ENCODE peak calls at places on chromosomes 16 and 17, in four cellular contexts. T is endothelial cell of umbilical vein, N is SK-N-SH, I is HepG2. K is an unnamed sample.

GRCh38 chr16:58464916-58465731 is 34.8 kb upstream of the NDRG4 start:
- DNase-seq in N (peak), T (peak), I (no peak), K (peak)

GRCh38 chr16:28879261-28879840 is 1.1 kb downstream of the ATP2A1 start:
- DNase-seq in I (no peak), T (no peak), N (no peak), K (no peak)

GRCh38 chr16:13940397-13940933 is 20.5 kb downstream of the ERCC4 start:
- DNase-seq in T (no peak), N (peak), I (peak), K (no peak)

GRCh38 chr16:1117926-1118325 is 21.9 kb upstream of the C1QTNF8 start:
- DNase-seq in I (no peak), T (no peak), N (no peak), K (no peak)

GRCh38 chr17:42698736-42699414 is 16.5 kb downstream of the CNTNAP1 start:
- DNase-seq in T (no peak), I (no peak), N (peak), K (no peak)

GRCh38 chr17:66091440-66092080 is 100.4 kb downstream of the CEP112 start:
- DNase-seq in T (no peak), I (no peak), N (no peak), K (no peak)

GRCh38 chr16:8655184-8655717 is 19.2 kb upstream of the ABAT start:
- DNase-seq in I (peak), N (no peak), T (peak), K (peak)

GRCh38 chr16:52470601-52471000 is 76.3 kb downstream of the TOX3 start:
- DNase-seq in T (no peak), I (no peak), N (no peak), K (peak)

GRCh38 chr17:333626-334396 is 18.8 kb downstream of the RPH3AL start:
- DNase-seq in T (peak), I (no peak), N (peak), K (peak)

GRCh38 chr16:76162046-76162445 is 115.2 kb upstream of the CNTNAP4 start:
- DNase-seq in I (no peak), N (no peak), T (no peak), K (no peak)

GRCh38 chr16:7605812-7606211 is 273.2 kb downstream of the RBFOX1 start:
- DNase-seq in N (no peak), I (no peak), T (no peak), K (no peak)

GRCh38 chr16:81651758-81652718 is 127.1 kb upstream of the PLCG2 start:
- DNase-seq in I (no peak), T (no peak), N (no peak), K (no peak)

GRCh38 chr17:83148317-83149044 is 69.1 kb downstream of the METRNL start:
- DNase-seq in I (no peak), T (no peak), N (no peak), K (no peak)

GRCh38 chr17:77279448-77280303 is 138.9 kb downstream of the SEC14L1 start:
- DNase-seq in I (peak), N (peak), T (no peak), K (peak)

GRCh38 chr17:35373984-35374765 is 754 bp upstream of the SLFN11 start:
- DNase-seq in I (no peak), T (no peak), N (peak), K (peak)

GRCh38 chr17:60157487-60158040 is 7.8 kb downstream of the CA4 start:
- DNase-seq in T (no peak), I (no peak), N (peak), K (peak)

GRCh38 chr16:71360378-71360777 is 1.9 kb downstream of the CALB2 start:
- DNase-seq in N (no peak), I (peak), T (peak), K (no peak)

GRCh38 chr16:74561626-74562025 is 45.3 kb downstream of the GLG1 start:
- DNase-seq in T (peak), N (no peak), I (no peak), K (no peak)

GRCh38 chr17:18327093-18327492 is 12.0 kb downstream of the SMCR8 start:
- DNase-seq in N (no peak), I (no peak), T (no peak), K (no peak)

GRCh38 chr17:71472809-71473789 is 647.7 kb upstream of the SOX9 start:
- DNase-seq in T (no peak), I (peak), N (peak), K (peak)

GRCh38 chr17:57902117-57902799 is 52.4 kb upstream of the MRPS23 start:
- DNase-seq in I (no peak), N (no peak), T (no peak), K (no peak)

GRCh38 chr16:66507731-66508239 is 42.1 kb downstream of the TK2 start:
- DNase-seq in T (no peak), I (no peak), N (no peak), K (no peak)

GRCh38 chr16:30377050-30377811 is 2.6 kb downstream of the MYL11 start:
- DNase-seq in I (no peak), T (no peak), N (no peak), K (peak)

GRCh38 chr16:47731252-47731651 is 270.1 kb downstream of the PHKB start:
- DNase-seq in T (no peak), N (no peak), I (peak), K (no peak)

GRCh38 chr17:6427284-6427781 is 7.6 kb downstream of the AIPL1 start:
- DNase-seq in T (no peak), I (no peak), N (no peak), K (no peak)

GRCh38 chr17:83061586-83061985 is 17.8 kb upstream of the METRNL start:
- DNase-seq in N (peak), I (no peak), T (no peak), K (no peak)

GRCh38 chr16:27602103-27602502 is 52.2 kb downstream of the KATNIP start:
- DNase-seq in T (no peak), I (no peak), N (no peak), K (no peak)

GRCh38 chr17:2566056-2566455 is 27.4 kb upstream of the PAFAH1B1 start:
- DNase-seq in I (no peak), N (no peak), T (no peak), K (no peak)

GRCh38 chr16:24139282-24139681 is 116.9 kb upstream of the CACNG3 start:
- DNase-seq in N (no peak), T (no peak), I (no peak), K (peak)

GRCh38 chr16:22623351-22623781 is 112.7 kb downstream of the NPIPB5 start:
- DNase-seq in I (no peak), N (no peak), T (no peak), K (no peak)

GRCh38 chr17:5745091-5745820 is 160.9 kb upstream of the NLRP1 start:
- DNase-seq in N (no peak), I (no peak), T (no peak), K (no peak)

GRCh38 chr17:2235792-2236365 is 67.7 kb downstream of the SMG6 start:
- DNase-seq in T (no peak), I (no peak), N (no peak), K (no peak)

GRCh38 chr17:5416886-5417285 is 2.6 kb downstream of the NUP88 start:
- DNase-seq in I (no peak), T (no peak), N (no peak), K (no peak)

GRCh38 chr16:35552763-35553162 is 2093.4 kb downstream of the TP53TG3F start:
- DNase-seq in T (no peak), I (no peak), N (peak), K (no peak)

GRCh38 chr17:83052241-83052564 is 27.2 kb upstream of the METRNL start:
- DNase-seq in I (no peak), N (no peak), T (no peak), K (no peak)

GRCh38 chr16:20404637-20405036 is at the start of gene PDILT:
- DNase-seq in I (no peak), T (no peak), N (no peak), K (no peak)

GRCh38 chr16:20410153-20410723 is 904 bp downstream of the ACSM5 start:
- DNase-seq in N (no peak), I (no peak), T (no peak), K (no peak)

GRCh38 chr16:20415541-20415940 is 6.2 kb downstream of the ACSM5 start:
- DNase-seq in T (no peak), N (no peak), I (no peak), K (no peak)

GRCh38 chr16:20411055-20411454 is 1.7 kb downstream of the ACSM5 start:
- DNase-seq in I (no peak), N (no peak), T (no peak), K (no peak)

GRCh38 chr16:20409398-20410152 is at the start of gene ACSM5:
- DNase-seq in T (no peak), N (no peak), I (peak), K (peak)
- H3K27ac ChIP-seq in T (no peak), N (no peak), I (peak), K (peak)

DNA sequence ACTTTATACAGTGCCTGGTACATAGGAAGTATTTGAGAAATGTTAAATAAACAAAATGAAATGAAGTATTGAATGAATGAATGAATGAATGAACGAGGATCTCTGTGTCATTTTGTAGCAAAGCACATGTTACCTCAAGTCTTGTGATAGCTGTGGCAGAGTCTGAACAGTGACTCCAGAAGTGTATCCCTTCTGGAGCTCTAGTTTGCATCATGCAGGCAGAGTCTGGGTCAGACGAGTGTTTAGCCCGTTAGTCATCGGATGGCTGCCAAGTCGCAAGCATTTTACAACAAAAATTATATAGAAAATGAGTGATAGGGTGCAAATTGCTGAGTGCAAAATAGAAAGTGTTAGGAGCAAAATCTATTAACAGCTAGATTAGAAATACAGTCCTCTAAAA is 113.2 kb downstream of the FTO start:
- DNase-seq in I (no peak), N (no peak), T (peak), K (no peak)
- H3K4me2 ChIP-seq in I (no peak), N (peak), T (no peak), K (no peak)

GRCh38 chr16:69402448-69402847 is 16.6 kb upstream of the TERF2 start:
- DNase-seq in I (no peak), N (no peak), T (peak), K (no peak)

GRCh38 chr16:69405326-69405725 is 19.1 kb upstream of the CYB5B start:
- DNase-seq in T (no peak), I (no peak), N (no peak), K (no peak)

GRCh38 chr16:69405757-69406156 is 18.7 kb upstream of the CYB5B start:
- DNase-seq in I (no peak), N (no peak), T (peak), K (no peak)

GRCh38 chr16:69406780-69407331 is 17.6 kb upstream of the CYB5B start:
- DNase-seq in I (peak), T (no peak), N (no peak), K (peak)

GRCh38 chr16:69404275-69404805 is 18.5 kb upstream of the TERF2 start:
- DNase-seq in I (peak), T (peak), N (no peak), K (peak)
- TF ChIP-seq POLR2AphosphoS5 in I (peak), T (peak), N (no peak), K (no peak)

DNA sequence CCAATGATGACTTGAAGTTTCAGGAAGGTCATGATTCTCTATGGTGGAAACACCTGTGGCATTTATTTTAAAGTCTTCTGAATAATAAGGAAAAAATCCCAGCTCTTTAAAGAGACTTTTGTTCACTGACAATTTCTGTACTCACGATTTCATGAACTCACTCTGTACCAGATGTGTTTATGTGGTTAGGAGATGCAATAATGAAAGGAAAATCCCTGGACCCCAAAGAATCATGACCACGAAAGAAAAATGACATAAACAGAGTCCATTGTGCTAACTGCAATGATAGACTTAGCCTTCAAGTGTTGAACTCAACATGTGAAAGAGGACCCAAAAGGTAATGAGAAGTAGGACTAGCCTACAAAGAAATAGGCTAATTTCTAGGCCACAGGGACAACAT is 947.5 kb downstream of the CDH11 start:
- DNase-seq in T (no peak), N (no peak), I (no peak), K (no peak)
- H3K27ac ChIP-seq in T (no peak), N (no peak), I (no peak), K (no peak)

GRCh38 chr17:41589301-41589700 is 2.6 kb upstream of the KRT14 start:
- DNase-seq in I (no peak), T (no peak), N (no peak), K (peak)
- H3K4me2 ChIP-seq in I (no peak), T (no peak), N (no peak), K (no peak)

GRCh38 chr16:87003414-87003755 is 313.8 kb downstream of the C16orf95 start:
- DNase-seq in T (no peak), I (no peak), N (no peak), K (no peak)
- TF ChIP-seq POLR2AphosphoS5 in T (no peak), I (no peak), N (no peak), K (no peak)

DNA sequence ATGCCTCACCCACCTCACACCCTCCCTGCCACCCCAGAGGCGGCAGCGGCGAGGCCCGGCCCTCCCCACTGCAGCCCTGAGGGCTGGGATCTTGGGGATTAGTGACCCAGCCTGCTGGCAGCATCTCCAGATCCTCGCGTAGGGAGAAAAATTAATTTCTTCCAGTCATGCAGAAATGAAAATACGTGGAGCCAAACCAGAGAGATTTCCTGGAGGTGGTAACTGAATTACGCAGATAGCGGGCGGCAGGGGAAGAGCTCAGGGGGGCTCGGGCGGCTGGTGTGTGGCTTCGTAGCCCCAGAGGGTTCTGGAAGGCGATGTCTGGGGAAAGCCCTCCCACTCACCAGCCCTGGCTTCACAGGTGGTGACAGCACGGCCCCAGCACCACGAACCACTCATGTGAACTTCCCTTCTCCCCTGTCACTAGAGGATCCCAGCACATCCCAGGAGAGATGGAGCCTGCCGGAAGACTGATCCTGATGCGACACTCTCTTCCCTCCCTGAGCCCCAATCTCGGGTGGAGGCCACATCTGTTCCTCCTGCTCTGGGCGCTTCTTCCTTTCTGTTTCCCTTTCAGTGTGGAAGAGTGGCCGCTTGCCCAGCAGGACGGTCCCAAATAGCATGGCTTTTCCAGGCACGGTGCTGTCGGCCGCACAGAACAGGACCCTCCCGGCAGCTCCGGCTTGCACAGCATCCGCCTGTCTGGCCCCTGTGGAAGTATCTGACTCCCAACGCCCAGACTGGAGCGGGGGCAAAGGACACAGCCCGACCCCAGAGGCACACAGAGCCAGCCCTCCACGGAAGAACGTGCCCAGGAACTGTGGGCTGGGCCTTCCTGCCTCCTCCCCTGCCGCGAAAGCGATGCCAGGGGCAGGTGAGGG is 37.8 kb downstream of the CBFA2T3 start:
- DNase-seq in T (no peak), N (peak), I (no peak), K (no peak)
- H3K27ac ChIP-seq in T (no peak), N (no peak), I (no peak), K (no peak)

GRCh38 chr17:38451840-38452529 is 23.7 kb downstream of the ARHGAP23 start:
- DNase-seq in I (no peak), N (no peak), T (peak), K (peak)

GRCh38 chr17:38451030-38451839 is 23.0 kb downstream of the ARHGAP23 start:
- DNase-seq in I (peak), T (peak), N (no peak), K (peak)

GRCh38 chr17:38452719-38453118 is 24.5 kb downstream of the ARHGAP23 start:
- DNase-seq in N (no peak), I (no peak), T (peak), K (no peak)

GRCh38 chr17:38449364-38449763 is 21.1 kb downstream of the ARHGAP23 start:
- DNase-seq in I (peak), T (peak), N (no peak), K (peak)

DNA sequence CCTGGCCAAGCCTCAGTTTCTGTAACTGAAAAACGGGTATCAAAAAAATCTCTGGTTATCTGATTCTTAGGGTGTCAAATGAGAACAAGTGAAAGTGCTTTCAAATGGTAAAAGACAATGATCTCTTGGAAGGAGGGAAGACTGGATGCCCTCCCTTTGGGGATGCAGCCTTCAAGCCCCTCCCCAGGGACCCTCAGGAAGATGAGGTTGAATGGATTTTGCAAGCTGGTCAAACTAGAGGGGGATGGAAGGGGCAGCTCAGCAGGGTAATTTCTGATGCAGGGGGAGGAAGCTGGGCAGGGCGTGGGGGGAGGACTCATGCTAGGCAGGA is 22.4 kb downstream of the ARHGAP23 start:
- DNase-seq in I (no peak), T (no peak), N (no peak), K (no peak)
- H3K4me2 ChIP-seq in I (peak), T (peak), N (peak), K (peak)

GRCh38 chr17:12983986-12984932 is 33.6 kb downstream of the ELAC2 start:
- DNase-seq in T (no peak), N (no peak), I (no peak), K (no peak)
- TF ChIP-seq POLR2AphosphoS5 in T (no peak), N (no peak), I (no peak), K (no peak)

DNA sequence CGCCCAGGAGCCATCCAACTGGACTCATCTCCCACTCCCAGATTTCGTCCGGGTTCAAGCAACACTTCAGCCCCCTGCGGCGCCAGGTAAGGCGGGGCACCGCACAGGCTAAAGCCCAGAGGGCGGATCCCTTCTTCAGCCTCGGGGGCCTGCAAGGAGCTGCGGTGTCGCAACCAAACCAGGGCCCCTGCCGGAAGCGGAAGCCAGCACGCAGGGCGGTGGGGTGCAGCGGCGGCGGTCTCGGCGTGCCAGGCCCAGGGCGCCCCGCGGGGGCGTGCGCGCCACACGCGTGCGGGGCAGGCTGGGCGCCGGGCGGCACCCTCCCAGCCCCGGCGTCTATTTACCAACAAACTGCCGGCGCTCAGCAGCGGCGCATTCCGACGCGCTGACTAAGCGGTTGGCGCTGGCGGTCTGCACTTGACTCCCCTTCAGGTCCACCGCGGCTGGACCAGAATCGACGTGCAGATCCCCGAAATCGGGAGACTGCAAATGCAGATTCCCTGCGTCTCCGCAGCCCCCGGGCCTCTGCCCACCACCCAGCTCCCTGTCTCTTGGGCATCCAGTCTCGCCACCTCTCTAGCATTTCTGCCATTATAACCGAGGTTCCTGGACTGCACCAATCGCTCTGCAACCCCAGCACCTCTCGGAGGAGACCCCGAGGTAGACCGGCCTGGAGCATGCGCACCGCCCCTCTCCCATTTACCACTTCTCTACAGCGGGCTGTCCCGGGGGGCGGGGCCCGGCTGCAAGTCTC is 433 bp upstream of the DLX4 start:
- DNase-seq in I (peak), N (peak), T (peak), K (peak)
- H3K27ac ChIP-seq in I (no peak), N (no peak), T (no peak), K (no peak)

K was measured in GM23338.